ENCODE peak calls at places on chromosomes 4 and X, in eight cellular contexts. One of them, this sample, is unnamed. For H3K36me3 and H3K79me2, the result is how much of the 10 kb centered on the place peaks cover.

GRCh38 chr4:88522702-88523324 is 763 bp downstream of the PYURF start:
- DNase-seq in fibroblast of lung: peak
- DNase-seq in H1: no peak
- DNase-seq in PC-9: peak
- DNase-seq in neural progenitor cell: peak
- DNase-seq in hepatocyte: peak
- DNase-seq in GM23338: peak
- DNase-seq in GM23248: peak
- DNase-seq in this sample: peak

GRCh38 chr4:15476396-15476795 is 6.7 kb downstream of the CC2D2A start:
- DNase-seq in fibroblast of lung: no peak
- DNase-seq in H1: no peak
- DNase-seq in PC-9: no peak
- DNase-seq in neural progenitor cell: no peak
- DNase-seq in hepatocyte: no peak
- DNase-seq in GM23338: no peak
- DNase-seq in GM23248: no peak
- DNase-seq in this sample: no peak

GRCh38 chr4:182413550-182413949 is 170.3 kb downstream of the TENM3 start:
- DNase-seq in fibroblast of lung: no peak
- DNase-seq in H1: no peak
- DNase-seq in PC-9: no peak
- DNase-seq in neural progenitor cell: no peak
- DNase-seq in hepatocyte: no peak
- DNase-seq in GM23338: no peak
- DNase-seq in GM23248: no peak
- DNase-seq in this sample: no peak

GRCh38 chr4:153522800-153523089 is 56.6 kb downstream of the TMEM131L start:
- DNase-seq in fibroblast of lung: no peak
- DNase-seq in H1: no peak
- DNase-seq in PC-9: no peak
- DNase-seq in neural progenitor cell: no peak
- DNase-seq in hepatocyte: no peak
- DNase-seq in GM23338: no peak
- DNase-seq in GM23248: no peak
- DNase-seq in this sample: peak

GRCh38 chrX:106959897-106960296 is 39.7 kb downstream of the CLDN2 start:
- DNase-seq in fibroblast of lung: peak
- DNase-seq in H1: no peak
- DNase-seq in PC-9: no peak
- DNase-seq in neural progenitor cell: peak
- DNase-seq in hepatocyte: peak
- DNase-seq in GM23338: peak
- DNase-seq in GM23248: peak
- DNase-seq in this sample: no peak

GRCh38 chr4:186658657-186659056 is 65.0 kb downstream of the FAT1 start:
- DNase-seq in fibroblast of lung: no peak
- DNase-seq in H1: no peak
- DNase-seq in PC-9: no peak
- DNase-seq in neural progenitor cell: no peak
- DNase-seq in hepatocyte: no peak
- DNase-seq in GM23338: no peak
- DNase-seq in GM23248: no peak
- DNase-seq in this sample: no peak

GRCh38 chr4:101282076-101282844 is 65.1 kb downstream of the PPP3CA start:
- DNase-seq in fibroblast of lung: no peak
- DNase-seq in H1: no peak
- DNase-seq in PC-9: no peak
- DNase-seq in neural progenitor cell: no peak
- DNase-seq in hepatocyte: no peak
- DNase-seq in GM23338: peak
- DNase-seq in GM23248: no peak
- DNase-seq in this sample: no peak

GRCh38 chr4:112348488-112349158 is 51.5 kb downstream of the ALPK1 start:
- DNase-seq in fibroblast of lung: peak
- DNase-seq in H1: peak
- DNase-seq in PC-9: no peak
- DNase-seq in neural progenitor cell: peak
- DNase-seq in hepatocyte: peak
- DNase-seq in GM23338: peak
- DNase-seq in GM23248: peak
- DNase-seq in this sample: no peak

GRCh38 chr4:127793528-127793927 is 11.4 kb downstream of the HSPA4L start:
- DNase-seq in fibroblast of lung: no peak
- DNase-seq in H1: no peak
- DNase-seq in PC-9: no peak
- DNase-seq in neural progenitor cell: no peak
- DNase-seq in hepatocyte: no peak
- DNase-seq in GM23338: no peak
- DNase-seq in GM23248: no peak
- DNase-seq in this sample: no peak

GRCh38 chrX:109873983-109874382 is 128.9 kb upstream of the TMEM164 start:
- DNase-seq in fibroblast of lung: no peak
- DNase-seq in H1: no peak
- DNase-seq in PC-9: no peak
- DNase-seq in neural progenitor cell: no peak
- DNase-seq in hepatocyte: no peak
- DNase-seq in GM23338: no peak
- DNase-seq in GM23248: no peak
- DNase-seq in this sample: no peak

GRCh38 chr4:47752214-47752613 is 85.7 kb downstream of the CORIN start:
- DNase-seq in fibroblast of lung: no peak
- DNase-seq in H1: no peak
- DNase-seq in PC-9: no peak
- DNase-seq in neural progenitor cell: no peak
- DNase-seq in hepatocyte: no peak
- DNase-seq in GM23338: no peak
- DNase-seq in GM23248: no peak
- DNase-seq in this sample: no peak

GRCh38 chrX:46325312-46325877 is 219.8 kb downstream of the ZNF674 start:
- DNase-seq in fibroblast of lung: peak
- DNase-seq in H1: no peak
- DNase-seq in PC-9: peak
- DNase-seq in neural progenitor cell: peak
- DNase-seq in hepatocyte: peak
- DNase-seq in GM23338: peak
- DNase-seq in GM23248: peak
- DNase-seq in this sample: no peak

GRCh38 chrX:18931972-18932371 is 51.9 kb downstream of the PHKA2 start:
- DNase-seq in fibroblast of lung: peak
- DNase-seq in H1: no peak
- DNase-seq in PC-9: no peak
- DNase-seq in neural progenitor cell: peak
- DNase-seq in hepatocyte: peak
- DNase-seq in GM23338: peak
- DNase-seq in GM23248: peak
- DNase-seq in this sample: peak

GRCh38 chrX:133045986-133046385 is 50.9 kb downstream of the USP26 start:
- DNase-seq in fibroblast of lung: peak
- DNase-seq in H1: no peak
- DNase-seq in PC-9: peak
- DNase-seq in neural progenitor cell: peak
- DNase-seq in hepatocyte: peak
- DNase-seq in GM23338: peak
- DNase-seq in GM23248: peak
- DNase-seq in this sample: no peak

GRCh38 chr4:38534344-38534743 is 129.7 kb upstream of the KLF3 start:
- DNase-seq in fibroblast of lung: no peak
- DNase-seq in H1: no peak
- DNase-seq in PC-9: no peak
- DNase-seq in neural progenitor cell: no peak
- DNase-seq in hepatocyte: no peak
- DNase-seq in GM23338: no peak
- DNase-seq in GM23248: no peak
- DNase-seq in this sample: no peak

GRCh38 chr4:174763454-174764104 is 65.5 kb downstream of the GLRA3 start:
- DNase-seq in fibroblast of lung: no peak
- DNase-seq in H1: no peak
- DNase-seq in PC-9: no peak
- DNase-seq in neural progenitor cell: no peak
- DNase-seq in hepatocyte: no peak
- DNase-seq in GM23338: no peak
- DNase-seq in GM23248: peak
- DNase-seq in this sample: no peak

GRCh38 chr4:8893624-8894423 is 22.2 kb upstream of the HMX1 start:
- DNase-seq in fibroblast of lung: no peak
- DNase-seq in H1: peak
- DNase-seq in PC-9: no peak
- DNase-seq in neural progenitor cell: peak
- DNase-seq in hepatocyte: no peak
- DNase-seq in GM23338: peak
- DNase-seq in GM23248: no peak
- DNase-seq in this sample: no peak

GRCh38 chr4:24750106-24750505 is 45.3 kb upstream of the SOD3 start:
- DNase-seq in fibroblast of lung: no peak
- DNase-seq in H1: no peak
- DNase-seq in PC-9: no peak
- DNase-seq in neural progenitor cell: no peak
- DNase-seq in hepatocyte: no peak
- DNase-seq in GM23338: no peak
- DNase-seq in GM23248: no peak
- DNase-seq in this sample: no peak

GRCh38 chr4:42396361-42397255 is 680 bp upstream of the SHISA3 start:
- DNase-seq in fibroblast of lung: no peak
- DNase-seq in H1: peak
- DNase-seq in PC-9: no peak
- DNase-seq in neural progenitor cell: peak
- DNase-seq in hepatocyte: no peak
- DNase-seq in GM23338: peak
- DNase-seq in GM23248: peak
- DNase-seq in this sample: no peak

GRCh38 chrX:109533005-109533404 is 3.6 kb upstream of the NXT2 start:
- DNase-seq in fibroblast of lung: no peak
- DNase-seq in H1: no peak
- DNase-seq in PC-9: no peak
- DNase-seq in neural progenitor cell: no peak
- DNase-seq in hepatocyte: no peak
- DNase-seq in GM23338: no peak
- DNase-seq in GM23248: no peak
- DNase-seq in this sample: peak

GRCh38 chr4:106261980-106262379 is 54.0 kb downstream of the TBCK start:
- DNase-seq in fibroblast of lung: no peak
- DNase-seq in H1: no peak
- DNase-seq in PC-9: no peak
- DNase-seq in neural progenitor cell: no peak
- DNase-seq in hepatocyte: no peak
- DNase-seq in GM23338: no peak
- DNase-seq in GM23248: no peak
- DNase-seq in this sample: no peak

GRCh38 chr4:185534850-185535761 is at the start of gene PDLIM3:
- DNase-seq in fibroblast of lung: no peak
- DNase-seq in H1: peak
- DNase-seq in PC-9: peak
- DNase-seq in neural progenitor cell: peak
- DNase-seq in hepatocyte: peak
- DNase-seq in GM23338: peak
- DNase-seq in GM23248: peak
- DNase-seq in this sample: no peak

GRCh38 chr4:153651961-153652784 is 31.9 kb upstream of the TLR2 start:
- DNase-seq in fibroblast of lung: no peak
- DNase-seq in H1: no peak
- DNase-seq in PC-9: peak
- DNase-seq in neural progenitor cell: no peak
- DNase-seq in hepatocyte: no peak
- DNase-seq in GM23338: no peak
- DNase-seq in GM23248: peak
- DNase-seq in this sample: no peak

GRCh38 chrX:115547448-115547847 is 13.5 kb upstream of the PLS3 start:
- DNase-seq in fibroblast of lung: no peak
- DNase-seq in H1: no peak
- DNase-seq in PC-9: no peak
- DNase-seq in neural progenitor cell: peak
- DNase-seq in hepatocyte: no peak
- DNase-seq in GM23338: peak
- DNase-seq in GM23248: no peak
- DNase-seq in this sample: no peak

GRCh38 chr4:80587861-80588385 is 252.4 kb downstream of the CFAP299 start:
- DNase-seq in fibroblast of lung: no peak
- DNase-seq in H1: no peak
- DNase-seq in PC-9: no peak
- DNase-seq in neural progenitor cell: no peak
- DNase-seq in hepatocyte: no peak
- DNase-seq in GM23338: no peak
- DNase-seq in GM23248: no peak
- DNase-seq in this sample: peak

GRCh38 chr4:80586716-80587115 is 251.2 kb downstream of the CFAP299 start:
- DNase-seq in fibroblast of lung: no peak
- DNase-seq in H1: no peak
- DNase-seq in PC-9: no peak
- DNase-seq in neural progenitor cell: no peak
- DNase-seq in hepatocyte: no peak
- DNase-seq in GM23338: no peak
- DNase-seq in GM23248: no peak
- DNase-seq in this sample: no peak
- H3K36me3 ChIP-seq in fibroblast of lung: under half
- H3K36me3 ChIP-seq in H1: under half
- H3K36me3 ChIP-seq in PC-9: under half
- H3K36me3 ChIP-seq in neural progenitor cell: under half
- H3K36me3 ChIP-seq in hepatocyte: under half
- H3K36me3 ChIP-seq in GM23338: under half
- H3K36me3 ChIP-seq in GM23248: under half
- H3K36me3 ChIP-seq in this sample: under half

GRCh38 chrX:16445166-16445752 is 204.7 kb upstream of the S100G start:
- DNase-seq in fibroblast of lung: peak
- DNase-seq in H1: no peak
- DNase-seq in PC-9: peak
- DNase-seq in neural progenitor cell: peak
- DNase-seq in hepatocyte: peak
- DNase-seq in GM23338: peak
- DNase-seq in GM23248: peak
- DNase-seq in this sample: peak
- H2AFZ ChIP-seq in fibroblast of lung: no peak
- H2AFZ ChIP-seq in H1: no peak
- H2AFZ ChIP-seq in PC-9: no peak
- H2AFZ ChIP-seq in neural progenitor cell: peak
- H2AFZ ChIP-seq in hepatocyte: no peak
- H2AFZ ChIP-seq in GM23338: no peak
- H2AFZ ChIP-seq in GM23248: no peak
- H2AFZ ChIP-seq in this sample: no peak

GRCh38 chr4:6709230-6710114 is at the start of gene MRFAP1L1:
- DNase-seq in fibroblast of lung: peak
- DNase-seq in H1: peak
- DNase-seq in PC-9: peak
- DNase-seq in neural progenitor cell: peak
- DNase-seq in hepatocyte: peak
- DNase-seq in GM23338: peak
- DNase-seq in GM23248: peak
- DNase-seq in this sample: peak
- H3K79me2 ChIP-seq in fibroblast of lung: under half
- H3K79me2 ChIP-seq in H1: under half
- H3K79me2 ChIP-seq in PC-9: under half
- H3K79me2 ChIP-seq in neural progenitor cell: half or more
- H3K79me2 ChIP-seq in hepatocyte: under half
- H3K79me2 ChIP-seq in GM23338: half or more
- H3K79me2 ChIP-seq in GM23248: half or more
- H3K79me2 ChIP-seq in this sample: half or more

DNA sequence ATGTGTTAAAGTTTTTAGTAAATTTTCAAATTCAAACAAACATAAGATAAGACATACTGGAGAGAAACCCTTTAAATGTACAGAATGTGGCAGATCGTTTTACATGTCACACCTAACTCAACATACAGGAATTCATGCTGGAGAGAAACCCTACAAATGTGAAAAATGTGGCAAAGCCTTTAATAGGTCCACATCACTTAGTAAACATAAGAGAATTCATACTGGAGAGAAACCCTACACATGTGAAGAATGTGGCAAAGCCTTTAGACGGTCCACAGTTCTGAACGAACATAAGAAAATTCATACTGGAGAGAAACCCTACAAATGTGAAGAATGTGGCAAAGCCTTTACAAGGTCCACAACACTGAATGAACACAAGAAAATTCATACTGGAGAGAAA is 32.8 kb downstream of the ZNF595 start:
- DNase-seq in fibroblast of lung: no peak
- DNase-seq in H1: no peak
- DNase-seq in PC-9: no peak
- DNase-seq in neural progenitor cell: no peak
- DNase-seq in hepatocyte: no peak
- DNase-seq in GM23338: no peak
- DNase-seq in GM23248: no peak
- DNase-seq in this sample: no peak
- H3K36me3 ChIP-seq in fibroblast of lung: under half
- H3K36me3 ChIP-seq in H1: half or more
- H3K36me3 ChIP-seq in PC-9: under half
- H3K36me3 ChIP-seq in neural progenitor cell: half or more
- H3K36me3 ChIP-seq in hepatocyte: under half
- H3K36me3 ChIP-seq in GM23338: half or more
- H3K36me3 ChIP-seq in GM23248: half or more
- H3K36me3 ChIP-seq in this sample: under half